ENCODE peak calls at places on chromosomes 13 and 19, in four cellular contexts. V is foreskin fibroblast; T is NCI-H1930; H is activated CD4-positive, alpha-beta T cell treated with anti-CD3 and anti-CD28 coated beads, Interleukin-2, amount 10 ng/mL, durations not matched to agents 7 days and 5 days. K is an unnamed sample.

GRCh38 chr19:2011169-2011568 is 4.3 kb downstream of the BTBD2 start:
- DNase-seq in H (no peak), V (no peak), T (no peak), K (no peak)

GRCh38 chr13:94703271-94703670 is 9.1 kb downstream of the SOX21 start:
- DNase-seq in V (no peak), H (no peak), T (no peak), K (no peak)

GRCh38 chr13:51731759-51732158 is 72.2 kb downstream of the DHRS12 start:
- DNase-seq in T (no peak), H (no peak), V (peak; percentile 44), K (no peak)

GRCh38 chr13:20489185-20489820 is 36.4 kb downstream of the CRYL1 start:
- DNase-seq in H (peak; percentile 81), T (peak; percentile 9), V (no peak), K (no peak)

GRCh38 chr19:19259741-19260140 is 13.4 kb downstream of the TM6SF2 start:
- DNase-seq in H (no peak), T (no peak), V (no peak), K (no peak)

GRCh38 chr13:24042710-24043440 is 117.6 kb upstream of the SPATA13 start:
- DNase-seq in H (no peak), T (no peak), V (no peak), K (no peak)

GRCh38 chr19:6047741-6048231 is 62.5 kb downstream of the RFX2 start:
- DNase-seq in V (no peak), H (no peak), T (peak; percentile 34), K (no peak)

GRCh38 chr19:36210497-36210896 is 4.0 kb downstream of the ZNF565 start:
- DNase-seq in V (no peak), T (no peak), H (no peak), K (no peak)

GRCh38 chr19:38517321-38517720 is 83.8 kb downstream of the RYR1 start:
- DNase-seq in T (no peak), V (no peak), H (no peak), K (no peak)

GRCh38 chr19:35436477-35437141 is 11.4 kb upstream of the FFAR2 start:
- DNase-seq in V (peak; percentile 14), T (no peak), H (peak; percentile 29), K (no peak)

GRCh38 chr19:6723108-6723618 is 2.7 kb upstream of the C3 start:
- DNase-seq in V (no peak), T (no peak), H (no peak), K (no peak)

GRCh38 chr19:8367327-8368001 is 3.5 kb downstream of the ANGPTL4 start:
- DNase-seq in V (peak; percentile 97), T (no peak), H (no peak), K (no peak)

GRCh38 chr19:35033067-35034004 is 3.1 kb downstream of the SCN1B start:
- DNase-seq in H (no peak), T (no peak), V (no peak), K (no peak)

GRCh38 chr13:95713651-95714050 is 36.7 kb downstream of the DNAJC3 start:
- DNase-seq in V (peak; percentile 30), T (no peak), H (no peak), K (no peak)

GRCh38 chr19:53945441-53945840 is 17.3 kb upstream of the CACNG8 start:
- DNase-seq in V (no peak), H (no peak), T (no peak), K (no peak)

GRCh38 chr19:46503848-46504453 is 8.3 kb upstream of the PNMA8B start:
- DNase-seq in H (no peak), V (no peak), T (no peak), K (no peak)

GRCh38 chr19:47152205-47152604 is 21.6 kb downstream of the SAE1 start:
- DNase-seq in H (no peak), T (no peak), V (no peak), K (no peak)

GRCh38 chr13:110137677-110138008 is 169.3 kb downstream of the COL4A1 start:
- DNase-seq in T (peak; percentile 70), V (no peak), H (peak; percentile 24), K (peak; percentile 48)

GRCh38 chr19:48393559-48394330 is at the start of gene GRIN2D:
- DNase-seq in T (peak; percentile 42), H (no peak), V (no peak), K (no peak)

GRCh38 chr13:72545030-72545719 is 182.3 kb downstream of the MZT1 start:
- DNase-seq in H (no peak), T (no peak), V (no peak), K (no peak)

GRCh38 chr19:2273356-2274184 is 8.4 kb downstream of the PEAK3 start:
- DNase-seq in T (peak; percentile 69), V (peak; percentile 44), H (peak; percentile 80), K (no peak)

GRCh38 chr13:51849145-51850101 is 4.4 kb upstream of the TMEM272 start:
- DNase-seq in V (no peak), H (peak; percentile 36), T (peak; percentile 41), K (no peak)

GRCh38 chr19:7083076-7083956 is 13.8 kb downstream of the ZNF557 start:
- DNase-seq in T (no peak), H (no peak), V (no peak), K (no peak)

GRCh38 chr19:16702123-16702522 is 17.5 kb upstream of the NWD1 start:
- DNase-seq in V (peak; percentile 69), T (no peak), H (no peak), K (no peak)

GRCh38 chr19:2764945-2765344 is 18.1 kb downstream of the SGTA start:
- DNase-seq in V (no peak), H (no peak), T (no peak), K (no peak)

K was measured in NCI-H1417 treated with DMSO at 0.1 percent for 48 hours.